ENCODE peak calls at places on chromosomes 4 and X, in five cellular contexts. R is lung, F is coronary artery, B is Panc1, V is aorta. W is an unnamed sample.

GRCh38 chrX:151402719-151403390 is 5.8 kb downstream of the VMA21 start:
- DNase-seq in R (no peak), F (no peak), B (no peak), V (no peak), W (peak; percentile 81)

GRCh38 chr4:5357863-5358262 is 306.6 kb downstream of the STK32B start:
- DNase-seq in R (no peak), F (no peak), B (no peak), V (no peak), W (no peak)

GRCh38 chrX:119004920-119005524 is 30.6 kb downstream of the LONRF3 start:
- DNase-seq in R (peak; percentile 50), F (no peak), B (peak; percentile 57), V (peak; percentile 81), W (peak; percentile 75)

GRCh38 chrX:45070116-45071007 is 130.3 kb downstream of the DIPK2B start:
- DNase-seq in R (no peak), F (no peak), B (peak; percentile 41), V (no peak), W (no peak)

GRCh38 chr4:120286813-120287212 is 220.2 kb upstream of the MAD2L1 start:
- DNase-seq in R (no peak), F (no peak), B (no peak), V (no peak), W (no peak)

GRCh38 chrX:120308558-120308957 is 2.7 kb downstream of the TMEM255A start:
- DNase-seq in R (no peak), F (no peak), B (no peak), V (no peak), W (no peak)

GRCh38 chrX:116272328-116272727 is 101.8 kb downstream of the AGTR2 start:
- DNase-seq in R (peak; percentile 30), F (no peak), B (no peak), V (no peak), W (no peak)

GRCh38 chr4:182748949-182749348 is 168.2 kb downstream of the DCTD start:
- DNase-seq in R (no peak), F (no peak), B (peak; percentile 12), V (no peak), W (no peak)

GRCh38 chr4:118823471-118823870 is 12.5 kb downstream of the SEC24D start:
- DNase-seq in R (peak; percentile 35), F (no peak), B (no peak), V (no peak), W (no peak)

GRCh38 chrX:32530802-32531403 is 680.4 kb downstream of the DMD start:
- DNase-seq in R (no peak), F (no peak), B (no peak), V (no peak), W (no peak)

GRCh38 chr4:26558166-26558895 is 25.6 kb upstream of the TBC1D19 start:
- DNase-seq in R (no peak), F (no peak), B (no peak), V (no peak), W (no peak)

GRCh38 chr4:42399393-42399792 is 2.1 kb downstream of the SHISA3 start:
- DNase-seq in R (no peak), F (no peak), B (no peak), V (no peak), W (no peak)

GRCh38 chr4:123516576-123516975 is 120.0 kb downstream of the SPRY1 start:
- DNase-seq in R (no peak), F (no peak), B (no peak), V (no peak), W (no peak)

GRCh38 chr4:171022698-171023378 is 790.4 kb upstream of the GALNTL6 start:
- DNase-seq in R (no peak), F (no peak), B (no peak), V (no peak), W (no peak)

GRCh38 chrX:121635141-121635540 is 587.7 kb downstream of the GLUD2 start:
- DNase-seq in R (no peak), F (no peak), B (no peak), V (no peak), W (no peak)

GRCh38 chr4:179110356-179110755 is 1668.1 kb upstream of the AGA start:
- DNase-seq in R (no peak), F (no peak), B (no peak), V (no peak), W (no peak)

GRCh38 chrX:10199212-10199611 is 42.4 kb downstream of the CLCN4 start:
- DNase-seq in R (peak; percentile 54), F (no peak), B (no peak), V (no peak), W (peak; percentile 72)

GRCh38 chr4:61400446-61400845 is 200.3 kb downstream of the ADGRL3 start:
- DNase-seq in R (no peak), F (no peak), B (no peak), V (no peak), W (no peak)

GRCh38 chr4:10666616-10667015 is 18.0 kb downstream of the CLNK start:
- DNase-seq in R (no peak), F (no peak), B (no peak), V (no peak), W (no peak)

GRCh38 chr4:65461781-65462180 is 208.5 kb downstream of the EPHA5 start:
- DNase-seq in R (no peak), F (no peak), B (no peak), V (no peak), W (no peak)

GRCh38 chr4:88616275-88616996 is 24.2 kb downstream of the HERC3 start:
- DNase-seq in R (no peak), F (no peak), B (peak; percentile 75), V (no peak), W (no peak)

GRCh38 chrX:44770111-44770510 is 73.7 kb upstream of the DUSP21 start:
- DNase-seq in R (no peak), F (no peak), B (no peak), V (no peak), W (no peak)

GRCh38 chr4:39042365-39042764 is 10.2 kb upstream of the TMEM156 start:
- DNase-seq in R (no peak), F (no peak), B (no peak), V (no peak), W (no peak)

W was measured in sigmoid colon.